ENCODE peak calls at places on chromosomes 1 and 21, in seven cellular contexts. One of them, this sample, is unnamed.
A peak's percentile ranks its signal among the peaks of the same experiment; 100 is the strongest.

GRCh38 chr1:95309031-95309459 is 75.0 kb downstream of the RWDD3 start:
- DNase-seq in AG10803: peak; percentile 21
- DNase-seq in upper lobe of right lung: no peak
- DNase-seq in hepatocyte: peak; percentile 68
- DNase-seq in ovary: no peak
- DNase-seq in astrocyte of the cerebellum: peak; percentile 20
- DNase-seq in uterus: no peak
- DNase-seq in this sample: no peak

GRCh38 chr1:198622532-198623218 is 16.2 kb upstream of the PTPRC start:
- DNase-seq in AG10803: no peak
- DNase-seq in upper lobe of right lung: no peak
- DNase-seq in hepatocyte: no peak
- DNase-seq in ovary: no peak
- DNase-seq in astrocyte of the cerebellum: no peak
- DNase-seq in uterus: no peak
- DNase-seq in this sample: no peak

GRCh38 chr1:65992160-65993046 is 199.7 kb downstream of the PDE4B start:
- DNase-seq in AG10803: no peak
- DNase-seq in upper lobe of right lung: no peak
- DNase-seq in hepatocyte: peak; percentile 23
- DNase-seq in ovary: no peak
- DNase-seq in astrocyte of the cerebellum: no peak
- DNase-seq in uterus: no peak
- DNase-seq in this sample: no peak

GRCh38 chr1:203572134-203572625 is 54.5 kb upstream of the ATP2B4 start:
- DNase-seq in AG10803: peak; percentile 60
- DNase-seq in upper lobe of right lung: no peak
- DNase-seq in hepatocyte: peak; percentile 55
- DNase-seq in ovary: peak; percentile 62
- DNase-seq in astrocyte of the cerebellum: peak; percentile 63
- DNase-seq in uterus: peak; percentile 62
- DNase-seq in this sample: no peak

GRCh38 chr1:212485895-212486590 is 53.3 kb downstream of the NENF start:
- DNase-seq in AG10803: peak; percentile 88
- DNase-seq in upper lobe of right lung: peak; percentile 88
- DNase-seq in hepatocyte: peak; percentile 87
- DNase-seq in ovary: no peak
- DNase-seq in astrocyte of the cerebellum: peak; percentile 88
- DNase-seq in uterus: no peak
- DNase-seq in this sample: no peak

GRCh38 chr1:53600486-53600885 is 138.5 kb downstream of the GLIS1 start:
- DNase-seq in AG10803: no peak
- DNase-seq in upper lobe of right lung: peak; percentile 29
- DNase-seq in hepatocyte: no peak
- DNase-seq in ovary: no peak
- DNase-seq in astrocyte of the cerebellum: no peak
- DNase-seq in uterus: no peak
- DNase-seq in this sample: no peak

GRCh38 chr1:153513023-153513422 is 22.8 kb downstream of the S100A6 start:
- DNase-seq in AG10803: no peak
- DNase-seq in upper lobe of right lung: no peak
- DNase-seq in hepatocyte: no peak
- DNase-seq in ovary: no peak
- DNase-seq in astrocyte of the cerebellum: no peak
- DNase-seq in uterus: no peak
- DNase-seq in this sample: no peak

GRCh38 chr1:248850536-248851251 is 8.2 kb downstream of the ZNF692 start:
- DNase-seq in AG10803: no peak
- DNase-seq in upper lobe of right lung: peak; percentile 53
- DNase-seq in hepatocyte: no peak
- DNase-seq in ovary: no peak
- DNase-seq in astrocyte of the cerebellum: no peak
- DNase-seq in uterus: no peak
- DNase-seq in this sample: no peak

GRCh38 chr1:207000641-207001291 is 30.5 kb upstream of the FCAMR start:
- DNase-seq in AG10803: no peak
- DNase-seq in upper lobe of right lung: no peak
- DNase-seq in hepatocyte: no peak
- DNase-seq in ovary: no peak
- DNase-seq in astrocyte of the cerebellum: no peak
- DNase-seq in uterus: no peak
- DNase-seq in this sample: no peak

GRCh38 chr1:15153184-15153841 is at the start of gene TMEM51:
- DNase-seq in AG10803: no peak
- DNase-seq in upper lobe of right lung: peak; percentile 90
- DNase-seq in hepatocyte: peak; percentile 93
- DNase-seq in ovary: peak; percentile 86
- DNase-seq in astrocyte of the cerebellum: no peak
- DNase-seq in uterus: peak; percentile 76
- DNase-seq in this sample: no peak

DNA sequence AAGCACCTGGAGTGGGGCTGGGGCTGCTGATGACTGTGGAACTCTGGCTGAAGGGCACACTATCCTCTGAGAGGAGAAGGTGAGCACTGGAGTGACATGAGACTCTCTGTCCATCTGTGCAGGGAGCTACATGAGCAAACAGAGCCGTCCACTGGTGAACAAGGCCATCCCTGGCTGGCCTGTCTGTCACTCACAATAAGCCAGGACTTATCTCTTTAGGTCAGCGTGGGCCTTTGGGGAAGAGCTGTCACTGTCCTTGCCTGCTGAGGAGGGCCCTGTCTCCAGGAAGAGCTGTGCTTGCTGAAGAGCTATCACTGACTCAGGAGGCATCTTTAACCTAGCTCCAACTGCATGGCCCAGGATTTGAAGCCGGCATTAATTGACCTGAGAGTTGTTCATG is 82.1 kb downstream of the FOXD2 start:
- DNase-seq in AG10803: no peak
- DNase-seq in upper lobe of right lung: no peak
- DNase-seq in hepatocyte: no peak
- DNase-seq in ovary: no peak
- DNase-seq in astrocyte of the cerebellum: no peak
- DNase-seq in uterus: no peak
- DNase-seq in this sample: no peak
- TF ChIP-seq CTCF in AG10803: no peak
- TF ChIP-seq CTCF in upper lobe of right lung: no peak
- TF ChIP-seq CTCF in hepatocyte: no peak
- TF ChIP-seq CTCF in ovary: no peak
- TF ChIP-seq CTCF in astrocyte of the cerebellum: no peak
- TF ChIP-seq CTCF in uterus: no peak
- TF ChIP-seq CTCF in this sample: no peak

GRCh38 chr1:27357281-27358037 is 9.3 kb downstream of the MAP3K6 start:
- DNase-seq in AG10803: peak; percentile 33
- DNase-seq in upper lobe of right lung: peak; percentile 89
- DNase-seq in hepatocyte: peak; percentile 77
- DNase-seq in ovary: peak; percentile 81
- DNase-seq in astrocyte of the cerebellum: peak; percentile 29
- DNase-seq in uterus: peak; percentile 77
- DNase-seq in this sample: no peak
- H3K4me3 ChIP-seq in AG10803: no peak overlapping the region
- H3K4me3 ChIP-seq in upper lobe of right lung: no peak overlapping the region
- H3K4me3 ChIP-seq in hepatocyte: no peak overlapping the region
- H3K4me3 ChIP-seq in ovary: no peak overlapping the region
- H3K4me3 ChIP-seq in astrocyte of the cerebellum: no peak overlapping the region
- H3K4me3 ChIP-seq in uterus: no peak overlapping the region
- H3K4me3 ChIP-seq in this sample: peak overlapping the region; percentile 52

GRCh38 chr1:208166340-208167138 is 77.6 kb downstream of the PLXNA2 start:
- DNase-seq in AG10803: no peak
- DNase-seq in upper lobe of right lung: no peak
- DNase-seq in hepatocyte: no peak
- DNase-seq in ovary: no peak
- DNase-seq in astrocyte of the cerebellum: no peak
- DNase-seq in uterus: no peak
- DNase-seq in this sample: no peak

GRCh38 chr1:208165659-208166058 is 78.5 kb downstream of the PLXNA2 start:
- DNase-seq in AG10803: peak; percentile 91
- DNase-seq in upper lobe of right lung: no peak
- DNase-seq in hepatocyte: no peak
- DNase-seq in ovary: no peak
- DNase-seq in astrocyte of the cerebellum: no peak
- DNase-seq in uterus: peak; percentile 73
- DNase-seq in this sample: no peak

GRCh38 chr1:208164609-208165008 is 79.6 kb downstream of the PLXNA2 start:
- DNase-seq in AG10803: no peak
- DNase-seq in upper lobe of right lung: no peak
- DNase-seq in hepatocyte: no peak
- DNase-seq in ovary: no peak
- DNase-seq in astrocyte of the cerebellum: no peak
- DNase-seq in uterus: no peak
- DNase-seq in this sample: no peak

GRCh38 chr1:208169081-208169879 is 74.9 kb downstream of the PLXNA2 start:
- DNase-seq in AG10803: no peak
- DNase-seq in upper lobe of right lung: no peak
- DNase-seq in hepatocyte: no peak
- DNase-seq in ovary: no peak
- DNase-seq in astrocyte of the cerebellum: no peak
- DNase-seq in uterus: no peak
- DNase-seq in this sample: no peak

DNA sequence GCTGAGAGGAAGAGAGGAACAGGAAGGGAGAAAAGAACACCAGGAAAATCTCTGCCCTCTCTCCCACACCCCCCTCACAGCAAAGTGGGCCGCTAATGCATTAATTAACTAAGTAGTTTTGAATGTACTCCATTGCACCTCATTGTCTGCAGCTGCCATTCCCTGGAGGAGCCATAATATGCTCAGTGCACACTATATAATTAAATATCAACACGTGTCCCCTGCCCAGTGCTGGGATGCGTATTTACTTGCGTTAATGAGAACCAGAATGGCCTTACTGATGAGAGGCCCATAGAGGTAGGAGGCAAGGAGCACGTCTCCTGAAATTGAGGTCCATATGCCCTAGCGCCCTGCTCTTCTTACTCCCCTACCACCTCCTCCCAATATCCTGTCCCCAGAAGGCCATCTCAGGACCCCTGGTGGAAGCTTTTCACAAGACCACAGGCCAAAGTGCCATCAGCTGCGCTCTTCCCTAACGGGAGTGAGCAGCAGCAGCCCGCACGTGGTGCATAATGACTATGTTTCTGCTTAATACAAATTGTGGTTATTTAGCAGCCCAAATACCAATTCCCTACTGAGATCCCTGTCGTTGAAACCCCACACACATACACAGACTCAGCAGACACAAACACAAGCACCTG is 76.8 kb downstream of the PLXNA2 start:
- DNase-seq in AG10803: no peak
- DNase-seq in upper lobe of right lung: no peak
- DNase-seq in hepatocyte: no peak
- DNase-seq in ovary: no peak
- DNase-seq in astrocyte of the cerebellum: no peak
- DNase-seq in uterus: no peak
- DNase-seq in this sample: no peak
- TF ChIP-seq CTCF in AG10803: no peak
- TF ChIP-seq CTCF in upper lobe of right lung: no peak
- TF ChIP-seq CTCF in hepatocyte: no peak
- TF ChIP-seq CTCF in ovary: no peak
- TF ChIP-seq CTCF in astrocyte of the cerebellum: no peak
- TF ChIP-seq CTCF in uterus: no peak
- TF ChIP-seq CTCF in this sample: no peak

GRCh38 chr21:44423941-44424607 is 31.2 kb upstream of the LRRC3 start:
- DNase-seq in AG10803: no peak
- DNase-seq in upper lobe of right lung: peak; percentile 55
- DNase-seq in hepatocyte: no peak
- DNase-seq in ovary: no peak
- DNase-seq in astrocyte of the cerebellum: no peak
- DNase-seq in uterus: no peak
- DNase-seq in this sample: no peak

GRCh38 chr21:44423312-44423821 is 31.9 kb upstream of the LRRC3 start:
- DNase-seq in AG10803: no peak
- DNase-seq in upper lobe of right lung: peak; percentile 47
- DNase-seq in hepatocyte: no peak
- DNase-seq in ovary: no peak
- DNase-seq in astrocyte of the cerebellum: no peak
- DNase-seq in uterus: no peak
- DNase-seq in this sample: no peak

GRCh38 chr21:44419679-44420078 is 35.6 kb upstream of the LRRC3 start:
- DNase-seq in AG10803: no peak
- DNase-seq in upper lobe of right lung: no peak
- DNase-seq in hepatocyte: no peak
- DNase-seq in ovary: no peak
- DNase-seq in astrocyte of the cerebellum: no peak
- DNase-seq in uterus: no peak
- DNase-seq in this sample: no peak

GRCh38 chr21:44420416-44421205 is 34.7 kb upstream of the LRRC3 start:
- DNase-seq in AG10803: no peak
- DNase-seq in upper lobe of right lung: peak; percentile 40
- DNase-seq in hepatocyte: no peak
- DNase-seq in ovary: no peak
- DNase-seq in astrocyte of the cerebellum: no peak
- DNase-seq in uterus: no peak
- DNase-seq in this sample: no peak

GRCh38 chr21:44421901-44422840 is 33.1 kb upstream of the LRRC3 start:
- DNase-seq in AG10803: no peak
- DNase-seq in upper lobe of right lung: peak; percentile 46
- DNase-seq in hepatocyte: no peak
- DNase-seq in ovary: no peak
- DNase-seq in astrocyte of the cerebellum: no peak
- DNase-seq in uterus: no peak
- DNase-seq in this sample: no peak
- H3K4me3 ChIP-seq in AG10803: no peak overlapping the region
- H3K4me3 ChIP-seq in upper lobe of right lung: no peak overlapping the region
- H3K4me3 ChIP-seq in hepatocyte: no peak overlapping the region
- H3K4me3 ChIP-seq in ovary: no peak overlapping the region
- H3K4me3 ChIP-seq in astrocyte of the cerebellum: no peak overlapping the region
- H3K4me3 ChIP-seq in uterus: no peak overlapping the region
- H3K4me3 ChIP-seq in this sample: no peak overlapping the region

DNA sequence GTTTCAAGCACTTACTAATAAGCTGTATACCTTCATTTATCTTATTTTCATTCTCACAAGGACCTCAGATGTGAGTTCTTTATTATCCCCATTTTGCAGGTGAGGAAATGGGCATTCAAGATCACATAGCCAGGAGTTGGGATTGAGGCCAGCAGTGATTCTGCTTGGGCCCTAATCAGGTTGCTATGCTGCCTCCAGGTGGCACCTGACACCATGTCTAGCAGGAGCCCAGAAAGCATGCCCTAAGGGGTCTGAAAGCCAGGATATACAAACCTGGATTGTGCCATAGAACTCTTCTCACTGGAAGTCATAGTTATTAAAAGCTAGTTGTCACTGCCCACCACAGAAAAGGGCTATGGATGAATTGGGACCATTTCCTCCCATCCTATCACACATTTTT is 61.1 kb downstream of the FYB2 start:
- DNase-seq in AG10803: no peak
- DNase-seq in upper lobe of right lung: no peak
- DNase-seq in hepatocyte: peak; percentile 21
- DNase-seq in ovary: no peak
- DNase-seq in astrocyte of the cerebellum: no peak
- DNase-seq in uterus: no peak
- DNase-seq in this sample: no peak
- TF ChIP-seq CTCF in AG10803: no peak
- TF ChIP-seq CTCF in upper lobe of right lung: no peak
- TF ChIP-seq CTCF in hepatocyte: peak; percentile 29
- TF ChIP-seq CTCF in ovary: no peak
- TF ChIP-seq CTCF in astrocyte of the cerebellum: no peak
- TF ChIP-seq CTCF in uterus: no peak
- TF ChIP-seq CTCF in this sample: no peak